ENCODE peak calls at places on chromosome 6, in seven cellular contexts. L is left ventricle myocardium inferior, A is GM23248, F is colonic mucosa, Q is testis, J is aorta, M is mesendoderm. Y is an unnamed sample.

GRCh38 chr6:16649895-16650294 is 111.4 kb downstream of the ATXN1 start:
- DNase-seq in A (no peak), F (no peak), M (no peak), L (no peak), Q (no peak), J (no peak), Y (no peak)

GRCh38 chr6:25296980-25297379 is 17.8 kb downstream of the CARMIL1 start:
- DNase-seq in L (peak; percentile 31), M (no peak), A (peak; percentile 36), F (no peak), J (no peak), Q (no peak), Y (no peak)

GRCh38 chr6:35587167-35587566 is 74.5 kb upstream of the TULP1 start:
- DNase-seq in M (no peak), F (no peak), J (no peak), L (no peak), Q (no peak), A (peak; percentile 19), Y (no peak)

GRCh38 chr6:107666084-107666981 is 157.8 kb downstream of the SCML4 start:
- DNase-seq in L (no peak), A (no peak), J (no peak), Q (no peak), F (no peak), M (no peak), Y (no peak)

GRCh38 chr6:41548098-41548840 is 2.1 kb downstream of the FOXP4 start:
- DNase-seq in M (no peak), A (no peak), J (no peak), F (no peak), L (no peak), Q (no peak), Y (no peak)

GRCh38 chr6:134041093-134041492 is 11.3 kb downstream of the SLC2A12 start:
- DNase-seq in Q (no peak), L (no peak), J (no peak), F (no peak), M (no peak), A (peak; percentile 73), Y (no peak)

GRCh38 chr6:137297887-137298286 is 78.7 kb upstream of the IFNGR1 start:
- DNase-seq in M (peak; percentile 95), L (no peak), Q (peak; percentile 34), J (no peak), A (peak; percentile 12), F (no peak), Y (no peak)

GRCh38 chr6:111788779-111789276 is 84.4 kb downstream of the FYN start:
- DNase-seq in M (no peak), J (no peak), F (no peak), Q (peak; percentile 63), L (no peak), A (no peak), Y (no peak)

GRCh38 chr6:51866867-51867266 is 220.5 kb downstream of the PKHD1 start:
- DNase-seq in Q (no peak), A (no peak), L (no peak), M (no peak), F (no peak), J (no peak), Y (no peak)

GRCh38 chr6:67639161-67639560 is 995.9 kb upstream of the ADGRB3 start:
- DNase-seq in A (no peak), M (no peak), L (no peak), Q (no peak), F (no peak), J (no peak), Y (no peak)

GRCh38 chr6:115612796-115613479 is 447.8 kb downstream of the FRK start:
- DNase-seq in L (no peak), F (no peak), Q (no peak), J (no peak), A (peak; percentile 2), M (no peak), Y (no peak)

GRCh38 chr6:3921663-3922062 is 72.5 kb downstream of the FAM50B start:
- DNase-seq in M (no peak), A (no peak), Q (no peak), J (no peak), F (no peak), L (no peak), Y (no peak)

GRCh38 chr6:83311231-83311630 is 118.1 kb downstream of the RWDD2A start:
- DNase-seq in A (peak; percentile 34), F (no peak), M (no peak), J (no peak), Q (no peak), L (no peak), Y (no peak)

GRCh38 chr6:2857580-2858337 is 16.1 kb upstream of the SERPINB1 start:
- DNase-seq in F (no peak), J (peak; percentile 78), L (peak; percentile 54), A (no peak), M (peak; percentile 78), Q (peak; percentile 63), Y (no peak)

GRCh38 chr6:149642829-149643580 is 5.5 kb downstream of the KATNA1 start:
- DNase-seq in F (no peak), L (no peak), Q (no peak), J (no peak), A (peak; percentile 81), M (no peak), Y (no peak)

GRCh38 chr6:45791181-45791580 is 224.5 kb downstream of the CLIC5 start:
- DNase-seq in L (no peak), F (no peak), M (no peak), Q (no peak), A (peak; percentile 66), J (no peak), Y (no peak)

GRCh38 chr6:95431637-95432228 is 145.6 kb upstream of the MANEA start:
- DNase-seq in M (peak; percentile 37), J (no peak), F (peak; percentile 30), A (peak; percentile 38), Q (peak; percentile 62), L (no peak), Y (no peak)

GRCh38 chr6:47392251-47392650 is 82.5 kb upstream of the TNFRSF21 start:
- DNase-seq in J (no peak), F (no peak), L (no peak), M (peak; percentile 55), A (no peak), Q (no peak), Y (no peak)

GRCh38 chr6:52839124-52840055 is 1.2 kb downstream of the GSTA5 start:
- DNase-seq in Q (peak; percentile 74), L (no peak), F (peak; percentile 67), J (no peak), M (peak; percentile 93), A (peak; percentile 72), Y (no peak)

GRCh38 chr6:25499851-25500250 is 152.2 kb upstream of the SCGN start:
- DNase-seq in F (no peak), Q (no peak), J (no peak), L (no peak), M (peak; percentile 68), A (peak; percentile 51), Y (no peak)

GRCh38 chr6:157317129-157317814 is 6.0 kb downstream of the TMEM242 start:
- DNase-seq in L (peak; percentile 68), M (no peak), Q (peak; percentile 70), F (peak; percentile 69), A (peak; percentile 86), J (peak; percentile 88), Y (no peak)

GRCh38 chr6:29764422-29765196 is 41.4 kb downstream of the HLA-F start:
- DNase-seq in A (peak; percentile 57), M (no peak), L (no peak), F (peak; percentile 5), J (no peak), Q (no peak), Y (no peak)

GRCh38 chr6:151313060-151313459 is 73.3 kb downstream of the AKAP12 start:
- DNase-seq in A (no peak), L (no peak), J (no peak), F (no peak), Q (no peak), M (peak; percentile 79), Y (no peak)

GRCh38 chr6:133503330-133503729 is 262.2 kb downstream of the EYA4 start:
- DNase-seq in J (no peak), L (no peak), F (no peak), A (peak; percentile 21), Q (no peak), M (no peak), Y (no peak)

GRCh38 chr6:159301277-159301676 is 132.1 kb downstream of the FNDC1 start:
- DNase-seq in L (no peak), J (no peak), Q (peak; percentile 21), M (no peak), F (no peak), A (no peak), Y (no peak)

GRCh38 chr6:93859964-93860363 is 440.6 kb upstream of the EPHA7 start:
- DNase-seq in M (peak; percentile 64), Q (no peak), L (no peak), A (no peak), F (no peak), J (no peak), Y (no peak)

GRCh38 chr6:129921169-129921817 is 60.2 kb upstream of the TMEM244 start:
- DNase-seq in M (no peak), F (no peak), Q (no peak), L (no peak), J (no peak), A (no peak), Y (no peak)

DNA sequence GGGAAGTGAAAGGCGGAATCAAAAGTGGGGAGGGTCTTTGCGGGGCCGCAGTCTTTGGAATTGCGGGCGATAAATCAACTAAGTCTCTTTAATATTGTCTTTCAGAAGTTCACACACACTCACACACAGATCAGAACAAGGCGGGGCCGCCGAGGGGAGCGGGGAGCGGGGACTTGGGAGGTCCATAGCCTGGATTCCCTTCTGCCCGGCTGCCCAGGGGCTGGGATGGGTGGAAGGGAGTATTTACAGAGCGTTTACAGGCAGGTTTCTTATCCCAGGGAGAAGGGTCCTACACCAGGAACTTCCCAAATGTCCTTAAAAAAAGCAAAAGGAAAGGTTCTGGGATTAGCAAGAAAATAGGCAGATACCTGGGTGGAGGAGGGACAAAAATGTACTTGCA is 3.5 kb downstream of the PRRT1 start:
- DNase-seq in Q (no peak), M (no peak), A (no peak), F (no peak), J (peak; percentile 50), L (no peak), Y (no peak)
- H3K4me3 ChIP-seq in Q (peak overlapping the region; percentile 12), M (no peak overlapping the region), A (no peak overlapping the region), F (peak overlapping the region; percentile 17), J (no peak overlapping the region), L (peak overlapping the region; percentile 52), Y (peak overlapping the region; percentile 20)

GRCh38 chr6:100862063-100862462 is 19.1 kb downstream of the ASCC3 start:
- DNase-seq in M (no peak), A (no peak), J (no peak), L (no peak), Q (no peak), F (no peak), Y (no peak)
- H3K36me3 ChIP-seq in M (no peaks in the 10 kb centered on the region), A (peaks cover 90% of the 10 kb centered on the region), J (no peaks in the 10 kb centered on the region), L (peaks cover 66% of the 10 kb centered on the region), Q (no peaks in the 10 kb centered on the region), F (no peaks in the 10 kb centered on the region), Y (peaks cover 92% of the 10 kb centered on the region)

DNA sequence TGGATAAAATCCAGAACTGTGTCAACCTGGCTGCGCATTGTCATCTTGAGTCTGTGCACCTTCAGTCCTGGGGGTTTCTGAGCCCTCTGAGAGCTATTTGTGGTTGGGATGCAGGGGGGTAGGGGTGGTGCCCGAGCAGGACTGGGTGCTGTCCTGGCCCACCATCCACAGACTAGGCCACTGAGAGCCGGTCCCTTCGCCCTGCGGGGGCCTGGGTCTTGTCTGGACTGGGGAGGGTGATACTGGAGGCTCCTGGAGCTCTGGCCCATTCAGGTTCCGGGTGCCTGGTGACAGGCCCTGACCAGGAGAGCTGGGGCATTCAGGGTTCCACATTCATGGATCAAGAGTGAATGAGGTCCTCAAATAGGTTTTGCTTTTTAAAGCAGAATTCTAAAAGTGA is 20.9 kb downstream of the SPDEF start:
- DNase-seq in Q (no peak), F (no peak), J (no peak), L (no peak), M (no peak), A (no peak), Y (no peak)
- H3K27ac ChIP-seq in Q (no peak overlapping the region), F (no peak overlapping the region), J (no peak overlapping the region), L (no peak overlapping the region), M (no peak overlapping the region), A (no peak overlapping the region), Y (no peak overlapping the region)

GRCh38 chr6:167580512-167580911 is 246.2 kb upstream of the AFDN start:
- DNase-seq in Q (no peak), M (no peak), A (no peak), J (no peak), F (no peak), L (no peak), Y (no peak)
- H3K4me3 ChIP-seq in Q (no peak overlapping the region), M (no peak overlapping the region), A (no peak overlapping the region), J (no peak overlapping the region), F (no peak overlapping the region), L (no peak overlapping the region), Y (no peak overlapping the region)

Y was measured in RWPE2.